ENCODE peak calls at places on chromosomes 5 and 9, in four cellular contexts. V, D, U and F are unnamed samples.

GRCh38 chr5:172868924-172869565 is 35.0 kb downstream of the ERGIC1 start:
- DNase-seq in V (peak; percentile 97), D (peak; percentile 95), U (peak; percentile 83), F (peak; percentile 81)

GRCh38 chr5:124544366-124545055 is 201.9 kb downstream of the ZNF608 start:
- DNase-seq in V (peak; percentile 53), D (no peak), U (no peak), F (no peak)

GRCh38 chr5:73380052-73380451 is 68.5 kb downstream of the FOXD1 start:
- DNase-seq in V (no peak), D (no peak), U (no peak), F (no peak)

GRCh38 chr5:124871299-124871698 is 124.9 kb upstream of the ZNF608 start:
- DNase-seq in V (no peak), D (no peak), U (no peak), F (no peak)

GRCh38 chr9:34555002-34555348 is 32.2 kb upstream of the ENHO start:
- DNase-seq in V (no peak), D (no peak), U (no peak), F (no peak)

GRCh38 chr9:68595868-68596267 is 55.2 kb upstream of the TMEM252 start:
- DNase-seq in V (no peak), D (no peak), U (no peak), F (no peak)

GRCh38 chr9:133582501-133583045 is 26.6 kb downstream of the FAM163B start:
- DNase-seq in V (no peak), D (no peak), U (no peak), F (no peak)

GRCh38 chr5:31027726-31028125 is 165.8 kb upstream of the CDH6 start:
- DNase-seq in V (no peak), D (no peak), U (no peak), F (no peak)

GRCh38 chr5:15183520-15183919 is 311.9 kb upstream of the ANKH start:
- DNase-seq in V (no peak), D (no peak), U (no peak), F (no peak)

GRCh38 chr9:94995294-94995693 is 268.8 kb downstream of the AOPEP start:
- DNase-seq in V (no peak), D (no peak), U (no peak), F (no peak)

GRCh38 chr9:132136151-132136892 is 25.5 kb upstream of the NTNG2 start:
- DNase-seq in V (no peak), D (no peak), U (no peak), F (no peak)

GRCh38 chr5:59485629-59486439 is 407.7 kb downstream of the PDE4D start:
- DNase-seq in V (no peak), D (no peak), U (no peak), F (no peak)

DNA sequence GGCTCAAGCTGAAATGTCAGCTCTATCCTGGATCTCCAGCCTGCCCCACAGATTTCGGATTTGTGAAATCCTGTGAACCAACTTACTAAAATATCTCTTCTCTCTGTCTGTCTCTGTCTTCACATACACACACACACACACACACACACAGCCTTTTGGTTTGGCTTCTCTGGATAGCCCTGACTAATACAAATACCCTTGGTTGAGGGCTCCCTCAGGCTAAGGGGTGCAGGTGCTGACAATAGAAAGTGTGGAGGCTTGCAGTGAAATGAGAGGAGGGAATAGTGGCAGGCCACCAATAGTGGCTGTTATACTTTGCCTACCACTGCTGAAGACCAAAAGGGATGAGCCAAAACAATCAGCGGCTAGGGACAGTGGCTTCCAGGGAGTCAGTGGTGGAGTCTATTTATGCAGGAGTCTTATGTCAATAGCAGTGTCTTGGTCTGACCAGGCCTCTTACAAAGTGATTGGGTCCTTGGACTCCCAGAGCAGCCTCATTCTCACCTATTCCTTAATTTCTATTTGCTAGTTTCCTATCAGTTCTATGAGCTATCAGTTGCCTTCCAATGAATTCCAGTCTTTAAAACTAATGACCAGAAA is 93.2 kb upstream of the GAS1 start:
- DNase-seq in V (no peak), D (no peak), U (no peak), F (no peak)
- TF ChIP-seq CTCF in V (no peak), D (no peak), U (no peak), F (no peak)

GRCh38 chr5:163508753-163509152 is 3.3 kb downstream of the MAT2B start:
- DNase-seq in V (no peak), D (no peak), U (no peak), F (no peak)
- H3K4me1 ChIP-seq in V (peaks cover 55% of the 10 kb centered on the region), D (peaks cover 9% of the 10 kb centered on the region), U (peaks cover 34% of the 10 kb centered on the region), F (peaks cover 29% of the 10 kb centered on the region)

DNA sequence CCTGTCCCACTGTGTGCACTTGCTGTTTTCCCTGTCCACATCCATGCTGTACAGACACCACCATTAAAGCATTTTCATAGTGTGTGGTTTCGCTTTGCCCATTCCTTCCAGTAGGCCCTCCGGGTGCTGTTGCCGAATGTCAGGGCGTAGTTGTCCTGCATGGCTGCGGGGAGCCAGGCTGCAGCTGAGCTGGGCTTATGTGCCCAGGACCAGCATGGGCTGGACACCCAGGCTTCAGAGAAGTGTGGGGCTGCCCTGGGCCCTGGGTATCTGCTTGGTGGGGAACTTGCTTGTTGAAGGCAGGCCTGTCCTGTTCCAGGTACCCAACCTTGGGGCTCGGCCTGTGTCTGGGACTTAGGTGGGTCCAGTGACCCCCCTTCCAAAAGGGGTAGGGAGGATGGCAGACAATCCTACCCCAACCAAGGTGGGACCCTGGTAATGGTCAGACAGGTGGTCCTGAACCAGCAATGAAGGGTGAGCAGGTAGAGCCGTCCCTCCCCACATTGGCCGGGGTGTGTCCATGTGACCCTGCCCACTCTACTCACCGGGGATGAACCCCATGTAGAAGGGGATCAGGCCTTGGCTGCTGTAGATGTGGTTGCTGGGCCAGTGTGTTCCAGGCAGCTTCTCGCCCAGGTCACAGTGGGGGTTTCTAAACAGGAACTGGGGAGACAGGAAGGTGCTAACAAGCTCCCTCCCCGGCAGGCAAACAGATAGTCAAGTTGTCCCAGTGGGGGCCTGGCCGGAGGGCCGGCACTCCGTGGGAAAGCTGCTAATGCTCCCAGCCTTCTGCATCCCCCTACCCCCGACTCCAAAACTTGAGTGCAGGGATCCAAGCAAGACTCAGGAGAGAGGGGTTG is 2.8 kb downstream of the TUBB4B start:
- DNase-seq in V (no peak), D (no peak), U (no peak), F (no peak)
- TF ChIP-seq CTCF in V (no peak), D (no peak), U (no peak), F (no peak)

DNA sequence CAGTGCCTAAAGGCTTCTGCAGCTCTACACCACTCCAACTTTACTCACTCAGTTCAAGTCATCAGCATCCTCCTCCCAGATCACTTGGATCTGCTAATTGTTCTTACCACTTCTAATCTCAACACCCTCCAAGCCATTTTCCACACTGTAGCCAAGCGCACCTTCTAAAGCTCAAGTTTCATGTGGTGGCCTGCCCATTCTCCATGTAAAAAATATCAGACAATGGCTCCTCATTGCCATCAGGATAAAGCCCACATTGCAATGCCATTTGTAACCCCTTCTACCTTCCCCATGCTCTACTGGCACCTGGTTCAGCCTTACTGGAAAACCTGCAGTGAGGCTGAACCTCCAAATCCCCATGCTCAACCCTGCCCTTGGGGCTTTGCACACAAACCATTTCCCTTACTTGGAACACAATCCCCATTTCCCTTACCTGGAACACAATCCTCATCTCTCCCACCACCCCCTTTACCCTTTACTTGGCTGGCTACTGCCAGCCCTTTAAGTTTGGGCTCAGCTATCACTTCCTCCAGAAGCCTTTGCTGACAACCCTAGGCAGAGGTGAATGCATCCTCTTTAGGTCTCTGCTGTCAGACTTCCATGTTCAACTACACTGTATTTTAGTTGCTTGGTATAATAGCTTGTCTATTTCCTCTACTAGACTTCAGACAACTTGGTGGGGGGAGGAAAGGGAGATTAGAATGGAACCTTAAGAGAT is 220.0 kb downstream of the TSSK1B start:
- DNase-seq in V (no peak), D (no peak), U (no peak), F (no peak)
- H3K4me1 ChIP-seq in V (peaks cover 55% of the 10 kb centered on the region), D (peaks cover 9% of the 10 kb centered on the region), U (no peaks in the 10 kb centered on the region), F (peaks cover 17% of the 10 kb centered on the region)

GRCh38 chr5:140568664-140569063 is 4.0 kb downstream of the SLC35A4 start:
- DNase-seq in V (no peak), D (no peak), U (no peak), F (no peak)
- TF ChIP-seq CTCF in V (no peak), D (no peak), U (no peak), F (no peak)

DNA sequence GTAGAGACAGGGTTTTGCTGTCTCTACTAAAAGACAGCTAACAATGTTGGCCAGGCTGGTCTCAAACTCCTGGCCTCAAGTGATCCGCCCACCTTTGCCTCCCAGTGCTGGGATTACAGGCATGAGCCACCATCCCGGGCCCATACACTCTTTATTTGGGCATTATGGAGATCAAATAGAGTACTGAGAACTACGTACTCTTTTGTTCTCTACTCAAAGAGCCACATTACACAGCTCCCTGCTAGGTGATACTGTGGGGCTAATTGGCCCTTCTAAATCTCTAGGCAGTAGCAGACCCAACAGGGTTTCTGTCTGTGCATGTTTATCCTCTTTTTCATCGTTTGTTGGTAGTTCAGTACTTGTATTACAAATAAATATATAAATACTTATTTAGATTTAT is 16.1 kb downstream of the CKMT2 start:
- DNase-seq in V (no peak), D (no peak), U (no peak), F (no peak)
- H3K4me1 ChIP-seq in V (peaks cover 74% of the 10 kb centered on the region), D (no peaks in the 10 kb centered on the region), U (peaks cover 29% of the 10 kb centered on the region), F (peaks cover 31% of the 10 kb centered on the region)

GRCh38 chr9:37335238-37335637 is 87.3 kb upstream of the GRHPR start:
- DNase-seq in V (no peak), D (no peak), U (no peak), F (no peak)

GRCh38 chr9:37331871-37332270 is 90.6 kb upstream of the GRHPR start:
- DNase-seq in V (no peak), D (no peak), U (no peak), F (no peak)

GRCh38 chr9:37336150-37336549 is 86.3 kb upstream of the GRHPR start:
- DNase-seq in V (no peak), D (no peak), U (no peak), F (no peak)

GRCh38 chr9:37332581-37332980 is 89.9 kb upstream of the GRHPR start:
- DNase-seq in V (no peak), D (no peak), U (no peak), F (no peak)

DNA sequence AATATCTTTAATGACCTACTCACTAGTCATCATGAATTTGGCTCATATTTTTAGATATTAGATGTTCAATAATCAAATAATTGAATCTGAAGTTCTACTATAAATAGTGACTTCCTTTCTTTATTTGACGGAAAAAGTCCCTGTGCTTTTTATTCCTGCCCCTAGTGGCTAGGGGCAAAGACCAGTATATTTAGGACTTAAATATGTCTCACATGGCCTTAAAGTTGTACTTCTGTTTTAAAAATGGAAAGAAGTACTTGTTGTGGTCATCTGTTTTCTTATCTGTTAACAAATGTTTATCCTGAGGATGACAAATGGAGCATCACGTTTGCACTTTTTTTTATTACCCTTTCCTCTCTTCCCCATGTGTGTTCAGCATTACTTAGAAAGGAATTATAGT is 89.2 kb upstream of the GRHPR start:
- DNase-seq in V (no peak), D (no peak), U (no peak), F (no peak)
- TF ChIP-seq CTCF in V (no peak), D (no peak), U (no peak), F (no peak)